ENCODE peak calls at places on chromosomes 4 and X, in four cellular contexts. Y, A, D and F are unnamed samples. For H3K4me1, the result is how much of the 10 kb centered on the place peaks cover.

GRCh38 chrX:21479695-21480280 is 105.6 kb downstream of the CNKSR2 start:
- DNase-seq in Y (peak), D (no peak), A (no peak), F (peak)

GRCh38 chr4:6562931-6563901 is 11.8 kb upstream of the MAN2B2 start:
- DNase-seq in Y (no peak), A (no peak), D (no peak), F (no peak)

GRCh38 chrX:19747672-19748610 is 139.5 kb downstream of the SH3KBP1 start:
- DNase-seq in Y (no peak), D (no peak), A (no peak), F (no peak)

GRCh38 chr4:48247142-48247877 is 22.3 kb downstream of the TEC start:
- DNase-seq in A (no peak), Y (no peak), D (no peak), F (peak)

GRCh38 chr4:153207561-153207960 is 3.3 kb downstream of the TRIM2 start:
- DNase-seq in A (peak), Y (peak), D (no peak), F (no peak)

GRCh38 chrX:155134255-155134654 is 62.9 kb downstream of the BRCC3 start:
- DNase-seq in Y (no peak), D (no peak), A (no peak), F (no peak)

GRCh38 chrX:145099204-145099603 is 148.1 kb upstream of the SPANXN1 start:
- DNase-seq in A (no peak), Y (no peak), D (no peak), F (no peak)

GRCh38 chr4:76219299-76220055 is 5.9 kb upstream of the SCARB2 start:
- DNase-seq in Y (no peak), A (no peak), D (no peak), F (peak)

GRCh38 chr4:11632488-11632887 is 203.8 kb upstream of the HS3ST1 start:
- DNase-seq in A (no peak), Y (no peak), D (peak), F (no peak)

GRCh38 chr4:30616943-30617646 is 103.1 kb upstream of the PCDH7 start:
- DNase-seq in D (no peak), A (no peak), Y (no peak), F (peak)

GRCh38 chrX:24619647-24620046 is 27.5 kb downstream of the PCYT1B start:
- DNase-seq in Y (no peak), A (no peak), D (no peak), F (peak)

DNA sequence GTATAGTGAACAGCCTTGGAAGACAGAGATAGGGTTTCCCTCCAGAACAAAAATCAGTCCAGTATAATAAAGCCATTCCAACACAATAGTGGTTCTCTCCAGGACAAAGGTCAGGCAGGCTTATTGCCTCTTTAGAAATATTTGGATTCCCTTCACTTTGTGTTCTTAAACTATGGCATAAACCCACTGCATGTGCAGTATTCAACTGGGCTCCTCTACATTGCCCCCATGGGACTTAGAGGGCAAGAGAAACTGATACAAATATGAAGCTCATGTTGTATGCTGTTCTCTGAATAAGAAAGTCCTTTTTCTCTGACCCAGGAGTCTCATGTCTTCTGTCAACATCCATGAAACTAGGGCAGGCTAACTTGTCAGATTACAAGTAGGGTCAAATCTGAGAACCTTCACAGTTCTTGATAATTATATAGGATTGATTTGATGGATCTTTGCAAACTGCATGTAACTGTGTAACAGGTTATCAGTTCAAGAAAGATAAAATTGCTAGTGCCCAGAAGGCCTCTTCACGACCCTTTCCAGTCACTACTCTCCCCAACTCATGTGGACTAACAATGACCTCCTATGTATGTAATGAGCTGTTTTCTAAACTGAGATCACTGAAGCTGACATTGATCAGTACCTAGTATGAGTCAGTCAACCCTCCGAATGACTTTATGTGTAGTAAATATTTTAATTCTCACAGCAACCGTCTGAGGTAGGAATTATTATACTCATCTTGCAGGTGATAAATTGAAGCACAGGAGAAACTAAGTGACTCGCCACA is 31.9 kb upstream of the FAM9C start:
- DNase-seq in A (no peak), Y (no peak), D (no peak), F (peak)
- H3K4me1 ChIP-seq in A (under half), Y (under half), D (under half), F (under half)

DNA sequence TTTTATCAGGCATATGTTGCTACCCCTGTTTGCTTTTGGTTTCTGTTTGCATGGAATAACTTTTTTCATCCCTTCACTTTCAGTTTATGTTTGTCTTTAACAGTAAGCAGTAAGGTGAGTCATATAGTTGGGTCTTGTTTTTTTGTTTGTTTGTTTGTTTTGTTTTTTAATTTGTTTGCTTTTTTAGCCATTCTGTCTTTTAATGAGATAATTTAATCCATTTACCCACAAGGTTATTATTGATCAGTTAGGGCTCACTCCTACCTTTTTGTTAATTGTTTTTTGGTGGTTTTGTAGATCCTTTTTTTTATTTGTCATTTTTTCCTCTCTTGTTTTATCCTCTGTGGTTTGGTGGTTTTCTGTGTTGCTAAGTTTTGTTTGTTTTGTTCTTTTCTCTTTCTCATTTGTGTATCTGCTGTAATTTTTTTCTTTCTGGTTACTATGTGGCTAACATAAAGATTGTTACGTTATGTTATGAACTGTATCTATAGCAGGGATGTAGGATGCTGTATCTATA is 379.5 kb upstream of the MAD2L1 start:
- DNase-seq in A (no peak), Y (no peak), D (no peak), F (no peak)
- H3K4me2 ChIP-seq in A (no peak), Y (no peak), D (no peak), F (no peak)

DNA sequence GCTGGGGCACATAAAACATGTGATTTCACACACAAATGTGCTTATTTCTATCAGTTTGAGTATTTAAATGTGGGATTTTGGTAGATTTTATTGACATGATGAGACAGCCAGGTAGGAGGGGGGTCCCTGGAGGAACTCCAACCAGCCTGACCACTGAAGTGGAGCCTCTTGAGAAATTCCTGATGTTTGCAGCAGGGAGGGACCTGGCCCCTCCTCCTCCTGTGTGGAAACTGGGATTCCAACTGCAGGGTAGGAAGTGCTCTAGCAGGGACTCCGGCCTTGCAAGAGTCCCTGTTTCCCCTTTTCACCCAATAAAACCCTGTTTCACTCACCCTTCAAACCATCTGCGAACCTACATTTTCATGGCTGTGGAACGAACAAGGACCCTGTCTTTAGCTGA is 2224.0 kb upstream of the AGA start:
- DNase-seq in A (peak), Y (no peak), D (no peak), F (no peak)
- H3K4me1 ChIP-seq in A (under half), Y (under half), D (under half), F (under half)

DNA sequence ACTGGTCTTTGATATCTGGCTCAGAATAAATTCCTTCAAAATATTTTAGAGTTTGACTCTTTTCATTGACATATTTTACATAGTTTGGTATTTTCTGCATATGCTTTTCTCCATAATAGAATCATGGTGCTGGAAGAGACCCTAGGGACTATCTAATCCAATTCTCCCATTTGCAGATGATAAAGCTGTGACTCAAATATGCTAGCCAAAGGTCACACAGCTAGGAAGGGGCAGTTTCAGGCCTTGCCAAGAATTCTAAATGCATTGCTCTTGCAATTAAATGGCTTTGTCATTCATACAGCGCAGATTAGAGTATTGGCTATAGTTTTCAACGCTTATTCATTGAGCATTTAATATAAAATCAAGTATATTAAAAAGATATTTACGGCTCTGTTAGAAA is 374.1 kb upstream of the RASGEF1B start:
- DNase-seq in D (no peak), A (no peak), Y (no peak), F (no peak)
- H3K4me2 ChIP-seq in D (no peak), A (no peak), Y (no peak), F (no peak)

DNA sequence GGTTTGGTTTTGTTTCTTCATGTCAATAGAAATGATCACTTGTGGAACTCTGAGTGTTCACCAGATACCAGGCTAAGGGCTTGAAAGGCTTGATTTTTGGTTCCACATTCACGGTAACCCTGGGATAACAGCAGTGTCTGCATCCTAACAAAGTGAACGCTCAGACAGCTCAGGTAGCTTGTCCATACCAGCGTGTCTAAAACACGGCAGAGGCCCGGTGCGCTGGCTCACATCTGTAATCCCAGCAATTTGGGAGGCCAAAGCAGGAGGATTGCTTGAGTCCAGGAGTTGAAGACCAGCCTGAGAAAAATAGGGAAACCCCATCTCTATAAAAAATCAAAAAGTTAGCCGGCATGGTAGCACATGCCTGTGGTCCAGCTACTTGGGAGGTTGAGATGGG is 49.0 kb downstream of the HTRA3 start:
- DNase-seq in Y (no peak), D (no peak), A (no peak), F (no peak)
- H3K4me1 ChIP-seq in Y (under half), D (under half), A (under half), F (under half)

DNA sequence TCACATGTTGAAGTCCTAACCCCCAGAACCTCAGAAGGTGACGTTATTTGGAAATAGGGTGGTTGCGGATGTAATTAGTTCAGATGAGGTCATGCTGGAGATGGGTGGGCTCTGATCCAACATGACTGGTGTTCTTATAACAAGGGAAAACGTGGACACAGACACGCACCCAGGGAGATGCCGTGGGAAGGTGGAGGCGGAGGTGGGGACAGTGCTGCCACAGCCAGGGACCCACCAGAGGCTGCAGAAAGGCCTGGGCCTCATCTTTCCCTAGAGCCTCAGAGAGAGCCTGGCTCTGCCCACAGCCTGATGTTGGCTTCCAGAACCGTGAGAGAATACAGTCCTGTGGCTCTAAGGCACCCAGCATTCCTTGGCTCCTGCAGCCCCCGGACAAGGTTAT is 7.9 kb upstream of the HMX1 start:
- DNase-seq in D (no peak), Y (no peak), A (no peak), F (no peak)
- H3K4me2 ChIP-seq in D (no peak), Y (no peak), A (no peak), F (no peak)

GRCh38 chr4:156547439-156547838 is 424.2 kb downstream of the PDGFC start:
- DNase-seq in Y (peak), D (no peak), A (no peak), F (peak)

GRCh38 chr4:156547891-156548290 is 423.7 kb downstream of the PDGFC start:
- DNase-seq in Y (no peak), A (no peak), D (no peak), F (no peak)

DNA sequence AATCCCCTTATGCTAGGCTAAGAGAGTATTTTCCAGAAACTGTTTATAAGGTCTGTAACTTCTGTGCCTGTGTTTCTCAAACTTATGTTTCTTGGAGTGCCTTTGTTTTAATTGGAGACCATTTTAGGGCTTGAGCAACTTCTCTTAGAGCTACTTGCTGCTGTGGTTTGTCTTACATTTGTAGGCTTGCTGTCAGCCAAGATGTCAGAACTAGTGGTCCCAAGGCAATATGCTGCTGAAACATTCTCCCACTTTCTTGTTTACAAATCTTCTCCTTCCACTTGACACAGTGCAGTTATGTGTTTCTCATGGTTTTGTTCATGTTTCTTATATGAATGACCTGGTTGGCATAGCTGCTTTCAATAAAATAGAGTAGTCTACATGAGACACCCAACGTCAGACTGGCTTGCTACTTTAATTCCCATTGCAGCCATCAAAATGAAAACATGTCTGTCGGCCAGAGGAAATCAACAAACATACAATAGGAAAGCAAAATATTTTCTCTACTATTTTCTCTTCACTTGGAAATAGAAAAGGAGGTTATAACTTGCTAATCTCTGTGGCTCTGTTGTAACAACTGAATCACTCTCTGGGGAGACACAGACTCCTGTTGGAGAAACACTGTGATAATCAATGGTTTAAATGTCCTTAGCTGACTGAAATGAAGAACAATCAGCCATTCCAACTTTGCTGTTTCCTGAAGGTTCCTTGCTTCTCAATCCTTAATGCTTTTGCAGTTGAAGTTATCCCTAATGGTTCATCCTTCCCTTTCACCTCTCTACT is 426.4 kb downstream of the PDGFC start:
- DNase-seq in Y (peak), A (no peak), D (no peak), F (peak)
- H3K4me1 ChIP-seq in Y (under half), A (under half), D (under half), F (under half)

DNA sequence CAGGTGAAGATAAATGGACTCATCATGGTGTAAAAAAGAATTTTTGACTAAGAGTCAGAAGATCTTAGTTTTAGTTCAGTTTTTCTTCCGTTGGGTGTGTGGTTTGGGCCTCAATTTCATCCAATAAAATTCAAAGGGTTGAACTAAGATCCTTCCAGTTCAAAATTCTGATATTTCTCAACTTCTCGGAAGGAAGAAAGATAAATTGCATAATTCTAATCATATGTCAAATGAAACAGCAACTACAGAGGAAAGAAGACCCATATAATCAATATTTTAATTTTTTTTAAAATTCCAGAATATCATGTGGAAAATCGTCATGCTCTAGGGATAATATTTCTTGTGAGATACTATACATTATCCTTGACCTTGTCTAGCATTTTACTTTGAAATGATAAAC is 192.8 kb downstream of the SPRY1 start:
- DNase-seq in D (no peak), A (no peak), Y (no peak), F (no peak)
- H3K4me2 ChIP-seq in D (no peak), A (no peak), Y (no peak), F (no peak)

GRCh38 chr4:86014599-86014998 is 345.3 kb downstream of the MAPK10 start:
- DNase-seq in D (no peak), Y (no peak), A (no peak), F (no peak)

GRCh38 chr4:86019362-86019761 is 340.5 kb downstream of the MAPK10 start:
- DNase-seq in A (no peak), Y (no peak), D (no peak), F (no peak)

GRCh38 chr4:86013623-86014022 is 346.2 kb downstream of the MAPK10 start:
- DNase-seq in Y (no peak), A (no peak), D (no peak), F (peak)

GRCh38 chr4:86019906-86020305 is 339.9 kb downstream of the MAPK10 start:
- DNase-seq in Y (no peak), D (no peak), A (no peak), F (no peak)

GRCh38 chr4:86015412-86016350 is 344.2 kb downstream of the MAPK10 start:
- DNase-seq in D (no peak), A (no peak), Y (peak), F (peak)
- H3K4me1 ChIP-seq in D (under half), A (under half), Y (under half), F (under half)

GRCh38 chr4:57544811-57545654 is 434.8 kb upstream of the IGFBP7 start:
- DNase-seq in A (no peak), D (no peak), Y (no peak), F (no peak)
- H3K4me2 ChIP-seq in A (no peak), D (no peak), Y (no peak), F (no peak)